ENCODE peak calls at places on chromosomes 16 and 17, in six cellular contexts. C is A549, Y is tibial artery, N is Panc1, X is prostate gland, P is adrenal gland. K is an unnamed sample.

GRCh38 chr16:3007059-3007956 is 5.4 kb upstream of the CLDN9 start:
- DNase-seq in P (no peak), X (no peak), N (no peak), C (no peak), Y (no peak), K (no peak)

GRCh38 chr16:71337631-71338030 is 20.9 kb upstream of the CALB2 start:
- DNase-seq in N (no peak), Y (no peak), X (no peak), C (no peak), P (no peak), K (no peak)

GRCh38 chr16:49547448-49547847 is 173.8 kb downstream of the C16orf78 start:
- DNase-seq in X (no peak), P (no peak), C (no peak), N (no peak), Y (no peak), K (no peak)

GRCh38 chr16:88803264-88803987 is at the start of gene CDT1:
- DNase-seq in C (peak; percentile 96), X (peak; percentile 72), N (no peak), Y (peak; percentile 91), P (peak; percentile 83), K (peak; percentile 78)

GRCh38 chr17:12395733-12396354 is 269.8 kb upstream of the MYOCD start:
- DNase-seq in P (peak; percentile 13), C (peak; percentile 34), Y (no peak), N (no peak), X (no peak), K (peak; percentile 48)

GRCh38 chr16:55478827-55479559 is at the start of gene MMP2:
- DNase-seq in X (no peak), N (no peak), Y (peak; percentile 86), C (no peak), P (peak; percentile 46), K (peak; percentile 85)

GRCh38 chr16:56673916-56674315 is 4.3 kb downstream of the MT1H start:
- DNase-seq in X (peak; percentile 31), P (no peak), Y (no peak), C (no peak), N (no peak), K (peak; percentile 24)

GRCh38 chr17:76276461-76277299 is 11.5 kb downstream of the UBALD2 start:
- DNase-seq in X (no peak), P (peak; percentile 72), Y (no peak), C (no peak), N (no peak), K (peak; percentile 95)

GRCh38 chr16:85104821-85105391 is 7.4 kb downstream of the CIBAR2 start:
- DNase-seq in N (no peak), C (no peak), Y (no peak), P (no peak), X (no peak), K (peak; percentile 79)

GRCh38 chr17:7323731-7324437 is 5.3 kb downstream of the NEURL4 start:
- DNase-seq in X (peak; percentile 43), N (no peak), C (peak; percentile 83), P (no peak), Y (no peak), K (no peak)

GRCh38 chr17:45411348-45412105 is 21.1 kb downstream of the ARHGAP27 start:
- DNase-seq in C (no peak), Y (no peak), X (no peak), N (no peak), P (no peak), K (no peak)

GRCh38 chr17:68053237-68054030 is 17.9 kb downstream of the KPNA2 start:
- DNase-seq in C (no peak), X (no peak), Y (no peak), P (no peak), N (no peak), K (peak; percentile 31)

GRCh38 chr17:49260922-49261291 is 30.3 kb upstream of the PHOSPHO1 start:
- DNase-seq in N (no peak), X (no peak), P (no peak), Y (no peak), C (no peak), K (no peak)

GRCh38 chr17:58487589-58488427 is at the start of gene HSF5:
- DNase-seq in C (no peak), X (no peak), N (no peak), P (no peak), Y (no peak), K (no peak)

GRCh38 chr17:69357701-69358100 is 30.8 kb upstream of the ABCA5 start:
- DNase-seq in X (no peak), N (no peak), P (no peak), Y (no peak), C (no peak), K (no peak)

GRCh38 chr17:40451420-40451819 is 8.2 kb downstream of the IGFBP4 start:
- DNase-seq in N (no peak), X (no peak), C (no peak), Y (peak; percentile 95), P (peak; percentile 80), K (no peak)

GRCh38 chr17:77281024-77281903 is 140.5 kb downstream of the SEC14L1 start:
- DNase-seq in C (peak; percentile 93), Y (no peak), X (peak; percentile 69), N (no peak), P (peak; percentile 55), K (no peak)

GRCh38 chr17:77280304-77280910 is 139.6 kb downstream of the SEC14L1 start:
- DNase-seq in C (no peak), X (no peak), P (no peak), Y (no peak), N (no peak), K (peak; percentile 43)

GRCh38 chr17:77284023-77284617 is 143.4 kb downstream of the SEC14L1 start:
- DNase-seq in P (no peak), C (no peak), Y (no peak), X (no peak), N (no peak), K (no peak)

GRCh38 chr17:77281904-77282367 is 141.2 kb downstream of the SEC14L1 start:
- DNase-seq in N (no peak), Y (no peak), X (no peak), C (peak; percentile 74), P (no peak), K (no peak)

DNA sequence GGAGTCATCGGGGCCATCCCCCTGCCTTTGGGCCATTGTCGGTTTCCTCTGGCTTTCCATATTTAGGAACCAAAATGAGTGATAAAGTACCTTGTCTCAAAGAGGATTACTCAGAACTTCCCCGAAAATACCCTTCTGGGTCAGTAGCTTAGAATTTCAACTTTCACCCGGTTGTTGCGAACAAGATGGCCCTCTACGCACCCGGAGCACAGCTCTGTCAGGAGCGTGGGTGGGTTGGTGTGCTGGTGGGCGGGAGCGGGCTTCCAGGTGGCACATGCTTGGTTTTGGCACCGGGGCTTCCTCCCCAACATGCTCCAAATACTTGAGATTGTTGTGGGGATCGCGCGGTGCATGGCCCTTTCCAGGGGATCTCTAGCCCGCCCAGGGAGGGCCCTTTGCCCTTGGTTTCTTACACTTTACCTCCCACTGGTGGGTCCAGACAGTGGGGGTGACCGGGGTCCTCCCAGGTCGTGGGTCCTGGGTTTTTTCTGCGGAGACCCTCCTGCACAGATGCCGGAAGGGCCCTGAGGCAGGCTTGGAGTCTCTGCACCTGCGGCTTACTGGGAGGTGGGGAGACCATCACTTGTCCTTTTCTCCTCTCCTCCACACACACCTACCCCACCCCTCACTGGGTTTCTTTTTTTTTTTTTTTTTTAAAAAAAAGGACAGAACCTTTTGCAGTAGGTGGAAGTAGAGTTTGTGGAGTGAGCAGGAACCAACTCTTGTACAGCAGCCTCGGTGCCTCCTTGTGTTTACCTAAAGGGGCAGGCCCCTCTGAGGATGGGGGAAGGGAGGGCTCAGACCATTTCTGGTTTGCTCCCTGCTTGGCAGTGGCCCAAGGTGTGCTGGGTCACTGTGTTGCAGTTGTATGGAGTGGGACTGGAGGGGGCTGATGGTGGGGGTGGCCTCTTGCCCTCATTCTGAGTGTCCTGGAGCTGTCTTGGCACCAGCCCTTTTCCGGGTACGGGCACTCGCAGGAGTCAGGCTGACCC is 142.1 kb downstream of the SEC14L1 start:
- DNase-seq in X (peak; percentile 44), Y (no peak), P (no peak), C (no peak), N (no peak), K (no peak)
- H3K4me3 ChIP-seq in X (peak overlapping the region; percentile 78), Y (no peak overlapping the region), P (no peak overlapping the region), C (peak overlapping the region; percentile 81), N (peak overlapping the region; percentile 92), K (no peak overlapping the region)

GRCh38 chr16:86955136-86955890 is 361.9 kb downstream of the C16orf95 start:
- DNase-seq in C (no peak), X (no peak), Y (no peak), N (no peak), P (no peak), K (peak; percentile 83)
- H3K27ac ChIP-seq in C (no peak overlapping the region), X (no peak overlapping the region), Y (no peak overlapping the region), N (no peak overlapping the region), P (no peak overlapping the region), K (peak overlapping the region; percentile 72)

GRCh38 chr17:18038861-18039534 is at the start of the genes ATPAF2 and GID4:
- DNase-seq in X (peak; percentile 99), N (peak; percentile 92), P (peak; percentile 100), C (peak; percentile 98), Y (peak; percentile 100), K (peak; percentile 100)

GRCh38 chr17:18039535-18040286 is 503 bp downstream of the GID4 start:
- DNase-seq in C (peak; percentile 36), X (no peak), N (no peak), Y (no peak), P (peak; percentile 46), K (peak; percentile 60)

GRCh38 chr17:18040287-18040858 is 1.2 kb downstream of the GID4 start:
- DNase-seq in P (no peak), N (no peak), X (no peak), Y (no peak), C (no peak), K (no peak)

GRCh38 chr17:18037482-18037881 is 1.5 kb downstream of the ATPAF2 start:
- DNase-seq in N (no peak), P (no peak), Y (peak; percentile 15), C (no peak), X (no peak), K (no peak)

DNA sequence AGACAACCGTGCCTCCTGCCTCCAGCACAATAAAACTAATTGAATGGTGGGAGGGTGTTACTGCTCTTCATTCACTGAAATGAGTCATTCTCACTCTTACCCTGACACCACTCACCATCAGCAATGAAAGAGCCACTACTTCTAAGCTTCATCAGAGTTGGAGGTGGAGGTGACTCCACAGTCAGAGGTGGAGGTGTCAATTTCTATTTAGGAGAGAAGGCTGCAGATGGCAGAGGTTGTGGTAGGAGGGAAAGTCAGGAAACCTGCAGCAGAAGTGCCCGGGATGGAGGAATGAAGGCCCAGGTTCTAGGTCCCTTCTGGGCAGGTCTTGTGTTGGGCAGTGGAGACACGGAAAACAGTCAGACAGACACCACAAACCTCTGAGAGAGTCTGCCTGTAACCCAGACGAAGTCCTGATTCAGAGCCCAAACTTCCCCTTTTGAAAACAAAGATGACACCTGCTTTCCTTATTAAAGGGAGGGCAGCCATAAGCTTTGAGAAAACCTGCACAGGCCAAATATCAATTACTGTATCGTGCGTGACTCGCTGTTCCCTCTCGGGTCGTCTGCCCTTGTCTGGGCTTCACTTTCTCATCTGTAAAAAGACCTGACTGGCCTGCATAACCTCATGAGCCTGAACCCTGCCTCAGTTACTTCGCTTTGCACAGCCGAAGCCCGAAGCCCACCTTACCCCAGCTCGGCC is 668 bp downstream of the ATPAF2 start:
- DNase-seq in P (no peak), N (no peak), C (no peak), X (no peak), Y (no peak), K (no peak)
- H3K4me3 ChIP-seq in P (peak overlapping the region; percentile 98), N (peak overlapping the region; percentile 86), C (peak overlapping the region; percentile 68), X (peak overlapping the region; percentile 83), Y (peak overlapping the region; percentile 97), K (peak overlapping the region; percentile 74)

GRCh38 chr16:83574388-83574787 is 233.4 kb upstream of the HSBP1 start:
- DNase-seq in X (no peak), Y (no peak), N (no peak), C (no peak), P (no peak), K (no peak)
- H3K27ac ChIP-seq in X (no peak overlapping the region), Y (no peak overlapping the region), N (no peak overlapping the region), C (no peak overlapping the region), P (no peak overlapping the region), K (no peak overlapping the region)

K was measured in SJCRH30.